ENCODE peak calls at places on chromosomes 6 and 20, in seven cellular contexts. M is H9; P is CD4-positive, alpha-beta T cell; N is esophagus squamous epithelium; L is astrocyte; X is breast epithelium; O is colonic mucosa. A is an unnamed sample.

GRCh38 chr6:37910998-37911397 is 91.5 kb downstream of the ZFAND3 start:
- DNase-seq in L (no peak), N (no peak), O (no peak), X (no peak), P (no peak), M (no peak), A (no peak)

GRCh38 chr6:134132494-134133141 is 80.2 kb upstream of the SLC2A12 start:
- DNase-seq in M (no peak), N (no peak), L (peak; percentile 74), O (no peak), P (no peak), X (no peak), A (no peak)

GRCh38 chr6:151353795-151354194 is 37.6 kb downstream of the ZBTB2 start:
- DNase-seq in N (no peak), L (no peak), M (no peak), P (no peak), O (no peak), X (no peak), A (no peak)

GRCh38 chr20:41030536-41031242 is 2.1 kb downstream of the TOP1 start:
- DNase-seq in X (no peak), M (no peak), O (no peak), L (peak; percentile 46), N (no peak), P (no peak), A (no peak)

GRCh38 chr6:19616022-19616421 is 221.1 kb upstream of the ID4 start:
- DNase-seq in X (no peak), N (no peak), M (no peak), P (no peak), O (no peak), L (no peak), A (no peak)

GRCh38 chr6:128098000-128098581 is 197.2 kb upstream of the THEMIS start:
- DNase-seq in P (no peak), N (no peak), X (no peak), M (no peak), O (no peak), L (peak; percentile 52), A (no peak)

GRCh38 chr20:14178952-14179351 is 158.5 kb downstream of the FLRT3 start:
- DNase-seq in O (no peak), M (no peak), N (no peak), X (no peak), P (no peak), L (no peak), A (no peak)

GRCh38 chr20:63497946-63498935 is 642 bp downstream of the EEF1A2 start:
- DNase-seq in O (no peak), P (no peak), N (no peak), L (peak; percentile 31), M (peak; percentile 53), X (no peak), A (no peak)

GRCh38 chr20:44166008-44166407 is 21.0 kb downstream of the JPH2 start:
- DNase-seq in M (no peak), N (no peak), O (no peak), L (peak; percentile 88), X (no peak), P (no peak), A (no peak)

GRCh38 chr6:170404036-170404435 is 97.5 kb downstream of the FAM120B start:
- DNase-seq in M (no peak), O (no peak), P (no peak), L (peak; percentile 79), X (no peak), N (no peak), A (no peak)

GRCh38 chr20:35196313-35196712 is 24.4 kb downstream of the PROCR start:
- DNase-seq in O (no peak), X (no peak), P (no peak), N (no peak), L (no peak), M (no peak), A (no peak)

GRCh38 chr20:21053002-21053762 is 53.0 kb downstream of the LINC00237 start:
- DNase-seq in X (no peak), O (no peak), N (no peak), P (no peak), M (no peak), L (no peak), A (no peak)

GRCh38 chr20:20196610-20197009 is 144.3 kb downstream of the CFAP61 start:
- DNase-seq in X (no peak), N (no peak), P (no peak), O (no peak), L (no peak), M (no peak), A (no peak)

GRCh38 chr20:45968801-45969711 is 2.9 kb downstream of the ZNF335 start:
- DNase-seq in L (peak; percentile 62), X (no peak), P (no peak), N (no peak), M (peak; percentile 25), O (no peak), A (no peak)

GRCh38 chr6:40349092-40349491 is 238.1 kb downstream of the LRFN2 start:
- DNase-seq in L (peak; percentile 41), P (no peak), N (no peak), X (no peak), M (peak; percentile 27), O (no peak), A (no peak)

GRCh38 chr20:39190666-39191570 is 228.8 kb downstream of the DHX35 start:
- DNase-seq in O (no peak), X (peak; percentile 18), L (peak; percentile 0), N (no peak), P (no peak), M (no peak), A (no peak)

GRCh38 chr6:32133786-32134185 is 3.7 kb upstream of the FKBPL start:
- DNase-seq in M (no peak), L (peak; percentile 29), O (no peak), P (no peak), X (no peak), N (no peak), A (no peak)

GRCh38 chr6:75460636-75461035 is 33.0 kb downstream of the FILIP1 start:
- DNase-seq in N (no peak), M (no peak), P (no peak), L (peak; percentile 53), X (no peak), O (no peak), A (no peak)

GRCh38 chr6:33668328-33668727 is 43.2 kb downstream of the UQCC2 start:
- DNase-seq in O (no peak), P (no peak), L (no peak), X (no peak), N (no peak), M (no peak), A (no peak)

GRCh38 chr20:25220021-25220730 is 24.7 kb downstream of the ENTPD6 start:
- DNase-seq in N (no peak), X (no peak), P (no peak), L (no peak), M (no peak), O (no peak), A (no peak)

DNA sequence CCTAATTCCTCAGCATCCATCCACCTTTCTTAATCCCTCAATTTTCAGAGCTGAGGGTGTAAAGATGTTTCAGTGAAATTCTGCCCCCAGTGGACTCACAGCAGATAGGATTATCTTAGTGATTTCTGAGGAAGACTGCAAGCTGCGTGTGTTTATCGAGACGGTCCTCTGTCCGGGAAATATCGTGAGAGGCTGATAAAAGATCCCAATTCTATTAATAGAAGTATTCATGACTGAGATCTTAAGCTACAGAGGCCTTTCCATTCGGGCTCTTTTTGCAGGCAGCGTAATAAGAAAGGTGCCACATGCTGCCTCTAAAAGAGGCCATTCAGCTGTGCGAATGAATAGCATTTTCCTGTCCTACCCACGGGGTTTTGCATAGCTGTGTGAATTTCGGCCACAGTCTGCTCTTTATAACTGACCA is 209.0 kb downstream of the ARHGAP18 start:
- DNase-seq in X (no peak), L (peak; percentile 47), M (no peak), P (no peak), N (no peak), O (no peak), A (no peak)
- TF ChIP-seq CTCF in X (peak; percentile 13), L (peak; percentile 70), M (peak; percentile 59), P (peak; percentile 21), N (no peak), O (no peak), A (no peak)

GRCh38 chr20:60905919-60906318 is 346.1 kb upstream of the CDH4 start:
- DNase-seq in P (no peak), M (no peak), O (no peak), N (no peak), X (no peak), L (no peak), A (no peak)
- H3K9me3 ChIP-seq in P (no peaks in the 10 kb centered on the region), M (no peaks in the 10 kb centered on the region), O (no peaks in the 10 kb centered on the region), N (no peaks in the 10 kb centered on the region), X (peaks cover 21% of the 10 kb centered on the region), L (peaks cover 2% of the 10 kb centered on the region), A (no peaks in the 10 kb centered on the region)

GRCh38 chr6:29722773-29723665 is at the start of gene HLA-F:
- DNase-seq in M (peak; percentile 81), N (no peak), P (peak; percentile 78), L (peak; percentile 31), X (peak; percentile 90), O (peak; percentile 89), A (peak; percentile 87)
- TF ChIP-seq CTCF in M (peak; percentile 24), N (no peak), P (no peak), L (no peak), X (no peak), O (no peak), A (no peak)

DNA sequence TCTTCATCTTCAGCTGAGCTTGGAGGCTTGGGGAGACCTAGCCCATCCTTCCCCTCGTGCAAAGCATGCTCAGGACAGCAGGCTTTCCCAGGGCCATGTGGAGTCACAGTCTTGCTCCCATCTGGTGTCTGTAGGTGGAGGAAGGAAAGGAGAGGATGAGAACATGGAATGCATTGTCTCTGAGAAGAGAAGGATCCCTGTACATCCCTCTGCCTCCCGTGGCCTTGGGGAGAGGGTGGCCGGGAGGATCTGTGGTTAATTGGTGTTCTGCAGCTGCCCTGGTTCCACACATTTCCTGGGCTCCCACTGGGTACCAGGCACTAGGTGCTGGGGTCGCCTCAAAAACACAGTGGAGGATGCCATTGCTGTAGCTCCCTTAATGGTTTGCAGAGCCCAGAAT is 134.5 kb downstream of the PHACTR3 start:
- DNase-seq in N (no peak), O (no peak), P (no peak), L (no peak), X (no peak), M (no peak), A (no peak)
- H3K9me3 ChIP-seq in N (no peaks in the 10 kb centered on the region), O (no peaks in the 10 kb centered on the region), P (no peaks in the 10 kb centered on the region), L (no peaks in the 10 kb centered on the region), X (no peaks in the 10 kb centered on the region), M (no peaks in the 10 kb centered on the region), A (no peaks in the 10 kb centered on the region)